ENCODE peak calls at places on chromosome 11, in four cellular contexts. H is body of pancreas; O is CD4-positive, alpha-beta T cell; B is RWPE1. J is an unnamed sample.

GRCh38 chr11:125874556-125875124 is 12.8 kb upstream of the HYLS1 start:
- DNase-seq in H (peak), O (peak), B (peak), J (peak)

GRCh38 chr11:8387141-8387540 is 123.5 kb upstream of the LMO1 start:
- DNase-seq in B (no peak), H (no peak), O (no peak), J (no peak)

GRCh38 chr11:123388640-123389039 is 41.4 kb upstream of the GRAMD1B start:
- DNase-seq in H (no peak), O (no peak), B (no peak), J (no peak)

GRCh38 chr11:66321606-66322005 is 4.8 kb upstream of the CD248 start:
- DNase-seq in H (no peak), B (no peak), O (no peak), J (no peak)

GRCh38 chr11:135069884-135070283 is 657.8 kb upstream of the B3GAT1 start:
- DNase-seq in B (peak), H (no peak), O (no peak), J (no peak)

GRCh38 chr11:105613183-105613582 is 3.3 kb downstream of the GRIA4 start:
- DNase-seq in H (no peak), O (no peak), B (no peak), J (no peak)

GRCh38 chr11:117934526-117935307 is 5.5 kb upstream of the TMPRSS13 start:
- DNase-seq in H (no peak), B (no peak), O (no peak), J (no peak)

GRCh38 chr11:8235925-8236324 is 27.8 kb downstream of the LMO1 start:
- DNase-seq in H (no peak), B (no peak), O (no peak), J (no peak)

GRCh38 chr11:9600651-9601040 is 27.2 kb downstream of the WEE1 start:
- DNase-seq in B (peak), O (no peak), H (no peak), J (no peak)

GRCh38 chr11:27861706-27862430 is 161.6 kb upstream of the BDNF start:
- DNase-seq in B (peak), O (no peak), H (peak), J (no peak)

GRCh38 chr11:119094816-119095065 is 6.9 kb downstream of the DPAGT1 start:
- DNase-seq in B (peak), O (no peak), H (peak), J (no peak)

GRCh38 chr11:67393437-67393836 is 1.7 kb downstream of the RAD9A start:
- DNase-seq in O (no peak), H (no peak), B (no peak), J (no peak)

GRCh38 chr11:67392182-67392715 is 463 bp downstream of the RAD9A start:
- DNase-seq in B (no peak), O (no peak), H (no peak), J (no peak)

GRCh38 chr11:67389477-67389876 is 2.3 kb upstream of the RAD9A start:
- DNase-seq in B (no peak), O (peak), H (peak), J (no peak)

GRCh38 chr11:67390947-67391303 is 861 bp upstream of the RAD9A start:
- DNase-seq in B (no peak), O (no peak), H (no peak), J (no peak)

DNA sequence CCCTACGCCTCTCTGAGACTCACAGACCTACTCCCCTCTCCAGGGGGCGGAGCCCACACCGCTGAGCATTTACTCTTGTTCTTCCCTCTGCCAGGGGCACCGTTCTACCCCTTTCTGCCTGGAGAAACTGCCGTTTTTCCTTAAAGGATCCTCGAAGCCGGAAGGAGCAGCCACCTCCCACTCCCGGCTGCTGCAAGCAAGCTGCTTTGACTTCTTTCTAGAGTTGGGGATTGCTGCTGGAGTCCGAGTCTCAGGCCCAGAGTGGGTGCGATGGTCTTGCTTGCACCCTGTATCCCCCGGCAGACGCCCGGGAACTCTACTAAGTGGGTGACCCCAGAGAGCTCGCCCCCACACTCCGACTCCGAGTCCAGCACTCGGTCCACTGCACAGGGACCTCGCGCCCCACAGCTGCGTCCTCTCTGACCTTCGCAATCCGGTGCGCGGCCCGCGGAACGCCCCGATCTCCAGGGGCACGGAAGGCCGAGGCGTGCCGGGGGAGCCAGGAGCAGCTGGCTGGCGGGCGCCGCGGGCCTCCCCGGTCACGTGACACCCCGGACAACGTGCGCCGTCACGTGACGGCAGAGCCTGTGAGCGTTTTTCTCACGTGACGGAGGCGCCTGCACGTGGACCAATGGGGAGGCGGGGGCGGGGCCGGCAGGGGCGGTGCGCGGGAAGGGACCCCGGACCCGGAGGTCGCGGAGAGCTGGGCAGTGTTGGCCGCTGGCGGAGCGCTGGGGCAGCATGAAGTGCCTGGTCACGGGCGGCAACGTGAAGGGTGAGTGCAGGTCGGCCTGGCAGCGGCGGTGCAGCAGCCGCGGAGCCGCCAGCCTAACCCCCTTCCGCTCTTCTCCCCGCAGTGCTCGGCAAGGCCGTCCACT is at the start of gene RAD9A:
- DNase-seq in B (peak), O (peak), H (peak), J (peak)
- TF ChIP-seq CTCF in B (no peak), O (no peak), H (no peak), J (no peak)

GRCh38 chr11:64752106-64752970 is 7.4 kb downstream of the PYGM start:
- DNase-seq in B (no peak), O (no peak), H (no peak), J (no peak)

GRCh38 chr11:64747961-64748715 is 4.2 kb upstream of the RASGRP2 start:
- DNase-seq in H (no peak), B (no peak), O (no peak), J (no peak)

GRCh38 chr11:64751580-64751979 is 7.6 kb upstream of the RASGRP2 start:
- DNase-seq in H (no peak), B (no peak), O (no peak), J (no peak)

GRCh38 chr11:64751136-64751535 is 7.2 kb upstream of the RASGRP2 start:
- DNase-seq in O (no peak), H (no peak), B (no peak), J (no peak)

GRCh38 chr11:64750361-64751054 is 6.6 kb upstream of the RASGRP2 start:
- DNase-seq in H (no peak), O (no peak), B (no peak), J (no peak)
- TF ChIP-seq CTCF in H (no peak), O (peak), B (no peak), J (no peak)

DNA sequence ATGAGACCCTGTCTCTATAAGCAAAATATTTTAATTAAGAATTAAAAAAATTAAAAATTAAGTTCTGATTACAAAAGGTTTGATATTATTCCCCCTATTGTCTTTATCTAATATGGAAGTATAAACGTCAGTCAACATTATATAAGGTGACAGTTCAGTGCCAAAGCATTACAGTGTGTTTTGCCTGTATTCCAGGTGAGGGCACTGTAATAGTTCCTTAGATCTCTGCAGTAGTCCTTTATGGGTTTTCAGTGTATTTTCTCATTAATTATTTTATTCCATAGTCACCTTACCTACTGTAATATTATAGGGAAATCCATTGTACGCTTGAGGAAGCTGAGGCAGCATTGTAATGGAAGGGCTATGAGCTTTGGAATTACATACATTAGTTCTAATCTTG is 33.0 kb downstream of the FAR1 start:
- DNase-seq in O (no peak), B (no peak), H (no peak), J (no peak)
- TF ChIP-seq CTCF in O (no peak), B (no peak), H (no peak), J (peak)

GRCh38 chr11:17855531-17856290 is 121.1 kb downstream of the KCNC1 start:
- DNase-seq in B (no peak), H (no peak), O (no peak), J (no peak)

GRCh38 chr11:17864478-17864941 is 129.9 kb downstream of the KCNC1 start:
- DNase-seq in H (peak), O (no peak), B (peak), J (no peak)

GRCh38 chr11:17865765-17866428 is 131.3 kb downstream of the KCNC1 start:
- DNase-seq in O (no peak), H (no peak), B (no peak), J (no peak)

GRCh38 chr11:17859552-17859951 is 125.0 kb downstream of the KCNC1 start:
- DNase-seq in B (no peak), O (no peak), H (no peak), J (no peak)

DNA sequence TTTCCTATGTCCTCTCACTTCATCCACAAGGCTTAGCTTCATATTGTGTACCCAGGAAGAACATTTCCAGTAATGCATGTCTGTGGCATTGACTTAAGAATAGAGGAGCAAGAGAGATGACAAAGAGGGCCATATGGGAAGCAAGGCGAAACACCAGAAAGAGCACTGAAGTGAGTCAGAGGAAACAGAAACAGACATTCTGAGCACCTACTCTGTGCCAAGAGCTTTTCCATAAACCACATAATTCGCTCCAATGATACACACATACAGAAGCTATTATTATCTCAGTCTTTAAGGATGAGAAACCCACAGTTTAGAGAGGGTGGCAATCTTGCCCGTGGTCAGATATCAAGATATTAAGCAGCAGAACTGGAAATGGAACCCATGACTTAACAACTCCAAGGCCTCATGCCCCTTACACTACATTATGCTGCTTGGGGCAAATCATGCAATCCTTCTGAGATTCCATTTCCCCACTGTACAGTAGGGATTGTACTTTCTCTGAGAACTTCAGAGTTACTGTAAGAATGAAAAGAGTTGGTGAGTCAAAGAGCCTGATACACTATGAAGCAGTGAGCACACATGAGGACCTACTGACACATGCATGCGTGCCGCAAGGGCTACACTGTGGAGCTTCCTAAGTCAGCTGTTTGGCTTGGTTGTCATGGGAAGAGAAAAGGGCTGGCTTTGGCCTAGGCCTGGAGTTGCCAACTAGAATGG is 126.6 kb downstream of the KCNC1 start:
- DNase-seq in B (no peak), O (no peak), H (no peak), J (no peak)
- TF ChIP-seq CTCF in B (no peak), O (no peak), H (no peak), J (no peak)

J was measured in D721Med.